ENCODE peak calls at places on chromosomes 3 and 15, in six cellular contexts. One of them, this sample, is unnamed.

GRCh38 chr3:184884359-184885017 is 72.5 kb downstream of the VPS8 start:
- DNase-seq in gastrocnemius medialis: no peak
- DNase-seq in lower lobe of right lung: no peak
- DNase-seq in GM12864: peak; percentile 59
- DNase-seq in kidney: no peak
- DNase-seq in neural crest cell: no peak
- DNase-seq in this sample: no peak

GRCh38 chr3:88334187-88334868 is 184.6 kb downstream of the C3orf38 start:
- DNase-seq in neural crest cell: no peak
- DNase-seq in lower lobe of right lung: no peak
- DNase-seq in gastrocnemius medialis: no peak
- DNase-seq in kidney: no peak
- DNase-seq in GM12864: no peak
- DNase-seq in this sample: no peak

GRCh38 chr3:102339671-102340070 is 95.1 kb upstream of the ZPLD1 start:
- DNase-seq in neural crest cell: no peak
- DNase-seq in GM12864: no peak
- DNase-seq in kidney: no peak
- DNase-seq in gastrocnemius medialis: no peak
- DNase-seq in lower lobe of right lung: no peak
- DNase-seq in this sample: no peak

GRCh38 chr3:56303508-56303907 is 164.8 kb downstream of the ERC2 start:
- DNase-seq in GM12864: peak; percentile 40
- DNase-seq in neural crest cell: peak; percentile 49
- DNase-seq in lower lobe of right lung: no peak
- DNase-seq in gastrocnemius medialis: no peak
- DNase-seq in kidney: no peak
- DNase-seq in this sample: peak; percentile 62

GRCh38 chr3:126515066-126515706 is 2.4 kb downstream of the UROC1 start:
- DNase-seq in lower lobe of right lung: peak; percentile 29
- DNase-seq in gastrocnemius medialis: no peak
- DNase-seq in GM12864: no peak
- DNase-seq in neural crest cell: no peak
- DNase-seq in kidney: peak; percentile 52
- DNase-seq in this sample: peak; percentile 20

GRCh38 chr3:16761576-16761975 is 123.2 kb upstream of the PLCL2 start:
- DNase-seq in GM12864: no peak
- DNase-seq in kidney: no peak
- DNase-seq in lower lobe of right lung: no peak
- DNase-seq in gastrocnemius medialis: no peak
- DNase-seq in neural crest cell: no peak
- DNase-seq in this sample: no peak

GRCh38 chr3:24773798-24774197 is 279.1 kb upstream of the THRB start:
- DNase-seq in kidney: peak; percentile 73
- DNase-seq in GM12864: peak; percentile 10
- DNase-seq in gastrocnemius medialis: no peak
- DNase-seq in neural crest cell: peak; percentile 68
- DNase-seq in lower lobe of right lung: no peak
- DNase-seq in this sample: peak; percentile 79

GRCh38 chr15:63521405-63522142 is 17.2 kb downstream of the USP3 start:
- DNase-seq in gastrocnemius medialis: no peak
- DNase-seq in lower lobe of right lung: no peak
- DNase-seq in neural crest cell: no peak
- DNase-seq in kidney: no peak
- DNase-seq in GM12864: no peak
- DNase-seq in this sample: no peak

GRCh38 chr15:49315543-49315942 is 107.5 kb upstream of the FGF7 start:
- DNase-seq in lower lobe of right lung: no peak
- DNase-seq in neural crest cell: no peak
- DNase-seq in gastrocnemius medialis: no peak
- DNase-seq in kidney: no peak
- DNase-seq in GM12864: no peak
- DNase-seq in this sample: no peak

GRCh38 chr15:57510647-57511046 is 81.1 kb upstream of the MYZAP start:
- DNase-seq in GM12864: no peak
- DNase-seq in gastrocnemius medialis: no peak
- DNase-seq in neural crest cell: no peak
- DNase-seq in kidney: no peak
- DNase-seq in lower lobe of right lung: no peak
- DNase-seq in this sample: no peak

GRCh38 chr15:100818927-100819326 is 60.7 kb upstream of the ALDH1A3 start:
- DNase-seq in neural crest cell: no peak
- DNase-seq in GM12864: no peak
- DNase-seq in gastrocnemius medialis: no peak
- DNase-seq in kidney: no peak
- DNase-seq in lower lobe of right lung: no peak
- DNase-seq in this sample: no peak

GRCh38 chr3:50587806-50588758 is 18.8 kb downstream of the HEMK1 start:
- DNase-seq in neural crest cell: no peak
- DNase-seq in GM12864: no peak
- DNase-seq in gastrocnemius medialis: no peak
- DNase-seq in kidney: no peak
- DNase-seq in lower lobe of right lung: no peak
- DNase-seq in this sample: no peak

GRCh38 chr3:5115506-5116162 is 6.5 kb upstream of the ARL8B start:
- DNase-seq in GM12864: no peak
- DNase-seq in lower lobe of right lung: no peak
- DNase-seq in kidney: no peak
- DNase-seq in neural crest cell: no peak
- DNase-seq in gastrocnemius medialis: no peak
- DNase-seq in this sample: no peak

GRCh38 chr15:57031605-57032004 is 113.2 kb downstream of the TCF12 start:
- DNase-seq in GM12864: no peak
- DNase-seq in kidney: no peak
- DNase-seq in neural crest cell: no peak
- DNase-seq in gastrocnemius medialis: peak; percentile 34
- DNase-seq in lower lobe of right lung: no peak
- DNase-seq in this sample: no peak

GRCh38 chr3:144737281-144737680 is 765.7 kb downstream of the DIPK2A start:
- DNase-seq in kidney: no peak
- DNase-seq in lower lobe of right lung: no peak
- DNase-seq in neural crest cell: no peak
- DNase-seq in gastrocnemius medialis: no peak
- DNase-seq in GM12864: no peak
- DNase-seq in this sample: no peak

GRCh38 chr15:30990036-30990435 is 1.4 kb downstream of the MTMR10 start:
- DNase-seq in gastrocnemius medialis: no peak
- DNase-seq in kidney: no peak
- DNase-seq in neural crest cell: no peak
- DNase-seq in GM12864: no peak
- DNase-seq in lower lobe of right lung: no peak
- DNase-seq in this sample: no peak

GRCh38 chr3:16249336-16249735 is 15.4 kb downstream of the DPH3 start:
- DNase-seq in neural crest cell: peak; percentile 29
- DNase-seq in gastrocnemius medialis: no peak
- DNase-seq in lower lobe of right lung: no peak
- DNase-seq in GM12864: no peak
- DNase-seq in kidney: no peak
- DNase-seq in this sample: peak; percentile 60

GRCh38 chr3:170632780-170633179 is 46.9 kb upstream of the SLC7A14 start:
- DNase-seq in lower lobe of right lung: no peak
- DNase-seq in GM12864: peak; percentile 96
- DNase-seq in gastrocnemius medialis: no peak
- DNase-seq in neural crest cell: no peak
- DNase-seq in kidney: no peak
- DNase-seq in this sample: no peak

GRCh38 chr15:57537072-57537471 is 54.6 kb upstream of the MYZAP start:
- DNase-seq in neural crest cell: no peak
- DNase-seq in kidney: peak; percentile 80
- DNase-seq in GM12864: no peak
- DNase-seq in lower lobe of right lung: no peak
- DNase-seq in gastrocnemius medialis: no peak
- DNase-seq in this sample: no peak

DNA sequence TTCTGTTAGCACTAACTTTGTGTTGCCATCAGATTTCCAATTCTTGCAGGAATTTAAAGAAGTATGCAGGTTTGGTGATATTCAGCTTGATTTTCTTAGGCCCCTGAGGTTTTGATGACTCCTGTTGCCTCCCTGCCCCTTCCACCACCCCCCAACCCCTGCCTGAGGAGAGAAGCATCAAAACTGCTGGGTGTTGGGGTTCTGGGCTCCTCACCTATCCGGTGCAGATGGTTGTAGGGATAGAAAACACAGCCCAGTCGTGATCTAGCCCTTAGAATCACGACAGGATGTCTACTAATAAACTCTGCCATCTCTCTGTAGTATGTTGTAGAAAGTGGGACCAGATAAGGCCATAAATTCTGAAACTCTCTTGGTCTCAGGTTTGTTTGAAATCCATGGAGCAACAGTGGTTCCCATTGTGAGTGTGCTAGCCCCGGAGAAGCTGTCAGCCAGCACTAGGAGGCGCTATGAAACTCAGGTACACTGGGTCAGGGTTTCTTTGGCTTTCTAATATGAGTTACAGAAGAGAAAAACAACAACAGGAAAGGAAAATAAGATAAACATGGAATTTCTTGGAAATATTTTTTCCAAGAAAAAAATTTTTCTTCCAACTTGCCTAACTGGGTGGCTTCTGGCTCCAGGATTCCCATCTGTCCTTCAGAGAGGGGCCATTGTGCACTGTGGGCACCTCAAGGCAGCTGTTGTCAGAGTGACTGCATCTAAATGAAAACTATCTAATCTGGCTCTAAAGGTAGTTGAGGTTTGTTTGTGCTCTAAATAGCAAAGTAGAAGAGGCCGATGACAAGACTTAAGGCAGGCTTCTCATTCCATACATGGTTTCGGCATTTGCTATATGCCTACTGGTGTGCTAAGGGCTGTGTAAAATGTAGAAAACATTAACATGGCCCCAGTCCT is 8.7 kb downstream of the SRP14 start:
- DNase-seq in gastrocnemius medialis: no peak
- DNase-seq in kidney: no peak
- DNase-seq in GM12864: no peak
- DNase-seq in neural crest cell: no peak
- DNase-seq in lower lobe of right lung: no peak
- DNase-seq in this sample: peak; percentile 51
- TF ChIP-seq CTCF in gastrocnemius medialis: peak; percentile 34
- TF ChIP-seq CTCF in kidney: peak; percentile 29
- TF ChIP-seq CTCF in GM12864: peak; percentile 61
- TF ChIP-seq CTCF in neural crest cell: peak; percentile 73
- TF ChIP-seq CTCF in lower lobe of right lung: peak; percentile 41
- TF ChIP-seq CTCF in this sample: peak; percentile 45

DNA sequence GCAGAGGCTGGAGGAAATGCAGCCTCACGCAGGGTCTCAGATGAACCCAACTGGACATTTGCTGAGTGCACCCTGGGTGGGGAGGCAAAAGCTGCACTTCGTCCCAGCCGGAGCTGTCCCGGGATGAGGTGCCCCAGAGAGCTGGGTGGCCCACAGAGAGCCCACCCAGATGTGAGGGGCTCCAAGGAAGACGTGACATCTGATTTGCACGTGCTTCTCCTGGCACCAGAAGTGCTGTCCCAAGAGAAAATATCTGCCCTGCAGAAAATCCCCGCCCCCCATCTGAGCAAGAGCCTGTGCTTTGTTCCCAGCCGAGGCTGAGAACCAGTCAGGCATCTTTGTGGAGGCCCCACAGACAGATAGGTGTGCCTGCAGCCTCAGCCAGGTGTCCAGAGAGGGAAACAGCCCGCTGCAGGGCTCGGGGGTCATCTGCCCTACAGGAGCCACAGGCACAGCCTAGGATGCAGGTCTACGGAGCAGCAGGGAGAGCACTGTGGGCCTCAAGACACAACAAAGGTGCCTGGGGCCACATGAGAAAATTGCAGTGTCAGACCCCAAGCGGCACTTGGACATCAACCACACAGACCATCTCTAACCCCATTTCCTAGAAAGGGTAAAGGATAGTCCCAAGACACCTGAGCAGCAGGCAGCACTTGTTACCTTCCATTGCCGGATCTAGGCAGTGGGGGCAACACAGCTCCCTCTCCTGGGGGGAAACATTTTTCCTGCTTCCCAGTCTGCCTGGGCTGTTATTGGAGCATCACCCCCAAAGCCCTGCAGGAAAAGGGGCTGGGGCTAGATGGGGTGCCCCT is 5.8 kb downstream of the TMIE start:
- DNase-seq in neural crest cell: no peak
- DNase-seq in GM12864: no peak
- DNase-seq in gastrocnemius medialis: no peak
- DNase-seq in lower lobe of right lung: peak; percentile 25
- DNase-seq in kidney: peak; percentile 43
- DNase-seq in this sample: peak; percentile 17
- TF ChIP-seq CTCF in neural crest cell: no peak
- TF ChIP-seq CTCF in GM12864: no peak
- TF ChIP-seq CTCF in gastrocnemius medialis: no peak
- TF ChIP-seq CTCF in lower lobe of right lung: no peak
- TF ChIP-seq CTCF in kidney: no peak
- TF ChIP-seq CTCF in this sample: no peak

DNA sequence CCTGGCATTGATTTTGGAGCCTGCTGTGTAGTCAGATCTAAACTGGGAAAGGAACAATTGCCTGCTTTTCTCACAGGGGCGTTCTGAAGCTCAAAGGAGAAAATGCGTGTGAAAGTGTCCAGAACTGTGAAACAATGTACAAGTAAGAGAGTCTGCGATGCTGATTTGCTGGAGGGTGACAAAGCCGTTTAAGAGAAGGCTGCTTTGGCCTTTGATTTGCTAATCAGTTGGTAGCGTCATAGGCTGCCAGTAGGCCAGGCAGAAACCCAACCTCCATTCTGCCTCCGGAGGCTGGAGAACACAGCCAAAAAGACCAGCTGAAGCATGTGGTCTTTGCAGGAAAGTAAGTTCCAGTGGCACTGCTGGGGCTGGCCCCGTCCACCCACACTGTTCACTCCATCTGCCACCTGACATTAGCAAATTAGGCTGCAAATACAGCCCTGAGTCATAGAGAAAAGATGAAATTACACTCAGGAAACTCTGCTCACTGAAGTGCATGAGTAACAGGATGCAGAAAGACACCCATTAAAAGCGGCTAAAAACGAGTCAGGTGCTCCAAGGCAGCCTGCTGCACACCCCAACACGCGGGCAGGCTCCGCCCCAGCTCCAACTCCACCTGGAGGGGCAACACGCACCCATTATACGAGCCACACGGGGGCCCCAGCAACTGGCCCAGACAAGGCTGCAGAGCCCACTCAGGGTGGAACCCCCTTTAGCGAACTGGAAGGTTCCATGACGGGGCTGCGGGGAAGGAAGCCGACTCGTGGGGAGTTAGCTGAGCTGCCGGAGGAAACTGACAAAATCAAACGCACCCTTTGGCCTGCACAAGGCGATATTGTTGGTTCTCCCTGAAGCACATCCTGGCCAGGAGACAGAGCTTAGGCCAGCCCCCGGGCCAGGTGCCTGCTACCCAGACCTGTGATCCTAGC is 31.6 kb downstream of the ZDHHC19 start:
- DNase-seq in gastrocnemius medialis: peak; percentile 60
- DNase-seq in neural crest cell: peak; percentile 35
- DNase-seq in GM12864: peak; percentile 92
- DNase-seq in kidney: peak; percentile 82
- DNase-seq in lower lobe of right lung: no peak
- DNase-seq in this sample: no peak
- TF ChIP-seq CTCF in gastrocnemius medialis: no peak
- TF ChIP-seq CTCF in neural crest cell: no peak
- TF ChIP-seq CTCF in GM12864: peak; percentile 38
- TF ChIP-seq CTCF in kidney: no peak
- TF ChIP-seq CTCF in lower lobe of right lung: no peak
- TF ChIP-seq CTCF in this sample: no peak

DNA sequence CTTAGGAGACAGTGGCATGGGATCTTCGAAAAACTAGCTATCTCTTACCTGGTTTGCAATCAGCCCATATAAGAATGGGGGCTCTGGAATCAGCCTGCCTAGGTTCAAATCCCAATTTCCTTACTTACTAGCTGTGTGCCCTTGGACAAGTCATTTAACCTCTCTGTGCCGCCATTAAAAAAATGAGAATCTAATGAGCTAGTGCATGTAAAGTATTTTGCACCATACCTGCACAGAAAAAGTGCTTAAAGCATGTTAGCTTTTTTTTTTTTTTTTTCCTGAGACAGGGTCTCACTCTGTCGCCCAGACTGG is 181.8 kb downstream of the SHQ1 start:
- DNase-seq in kidney: no peak
- DNase-seq in GM12864: no peak
- DNase-seq in neural crest cell: no peak
- DNase-seq in gastrocnemius medialis: no peak
- DNase-seq in lower lobe of right lung: no peak
- DNase-seq in this sample: no peak
- TF ChIP-seq CTCF in kidney: no peak
- TF ChIP-seq CTCF in GM12864: no peak
- TF ChIP-seq CTCF in neural crest cell: no peak
- TF ChIP-seq CTCF in gastrocnemius medialis: peak; percentile 0
- TF ChIP-seq CTCF in lower lobe of right lung: no peak
- TF ChIP-seq CTCF in this sample: no peak

This sample was measured in glutamatergic neuron.